ENCODE peak calls at places on chromosomes 3 and 15, in eight cellular contexts. One of them, this sample, is unnamed.

GRCh38 chr3:55362206-55362960 is 124.7 kb downstream of the WNT5A start:
- DNase-seq in H7: no peak
- DNase-seq in PC-3: peak
- DNase-seq in neuronal stem cell: no peak
- DNase-seq in A549: no peak
- DNase-seq in astrocyte of the spinal cord: peak
- DNase-seq in fibroblast of pulmonary artery: peak
- DNase-seq in upper lobe of right lung: no peak
- DNase-seq in this sample: no peak

GRCh38 chr3:125165189-125165947 is 47.2 kb downstream of the SLC12A8 start:
- DNase-seq in H7: peak
- DNase-seq in PC-3: peak
- DNase-seq in neuronal stem cell: no peak
- DNase-seq in A549: no peak
- DNase-seq in astrocyte of the spinal cord: peak
- DNase-seq in fibroblast of pulmonary artery: peak
- DNase-seq in upper lobe of right lung: no peak
- DNase-seq in this sample: no peak

GRCh38 chr15:92653836-92654524 is 1.6 kb downstream of the FAM174B start:
- DNase-seq in H7: peak
- DNase-seq in PC-3: peak
- DNase-seq in neuronal stem cell: no peak
- DNase-seq in A549: no peak
- DNase-seq in astrocyte of the spinal cord: peak
- DNase-seq in fibroblast of pulmonary artery: no peak
- DNase-seq in upper lobe of right lung: no peak
- DNase-seq in this sample: no peak

GRCh38 chr15:91517491-91518200 is 335.9 kb upstream of the SLCO3A1 start:
- DNase-seq in H7: no peak
- DNase-seq in PC-3: no peak
- DNase-seq in neuronal stem cell: no peak
- DNase-seq in A549: no peak
- DNase-seq in astrocyte of the spinal cord: peak
- DNase-seq in fibroblast of pulmonary artery: peak
- DNase-seq in upper lobe of right lung: no peak
- DNase-seq in this sample: no peak

GRCh38 chr3:142577701-142578308 is 728 bp downstream of the ATR start:
- DNase-seq in H7: no peak
- DNase-seq in PC-3: no peak
- DNase-seq in neuronal stem cell: no peak
- DNase-seq in A549: no peak
- DNase-seq in astrocyte of the spinal cord: peak
- DNase-seq in fibroblast of pulmonary artery: peak
- DNase-seq in upper lobe of right lung: no peak
- DNase-seq in this sample: no peak

GRCh38 chr3:84960581-84960980 is 1.8 kb downstream of the CADM2 start:
- DNase-seq in H7: no peak
- DNase-seq in PC-3: no peak
- DNase-seq in neuronal stem cell: no peak
- DNase-seq in A549: no peak
- DNase-seq in astrocyte of the spinal cord: no peak
- DNase-seq in fibroblast of pulmonary artery: no peak
- DNase-seq in upper lobe of right lung: no peak
- DNase-seq in this sample: no peak

GRCh38 chr3:115857518-115858136 is 234.3 kb downstream of the GAP43 start:
- DNase-seq in H7: no peak
- DNase-seq in PC-3: no peak
- DNase-seq in neuronal stem cell: no peak
- DNase-seq in A549: no peak
- DNase-seq in astrocyte of the spinal cord: no peak
- DNase-seq in fibroblast of pulmonary artery: no peak
- DNase-seq in upper lobe of right lung: no peak
- DNase-seq in this sample: no peak

GRCh38 chr3:51024765-51025681 is 350.3 kb downstream of the DOCK3 start:
- DNase-seq in H7: no peak
- DNase-seq in PC-3: no peak
- DNase-seq in neuronal stem cell: no peak
- DNase-seq in A549: no peak
- DNase-seq in astrocyte of the spinal cord: no peak
- DNase-seq in fibroblast of pulmonary artery: no peak
- DNase-seq in upper lobe of right lung: no peak
- DNase-seq in this sample: no peak

GRCh38 chr3:101414121-101414520 is 93.7 kb upstream of the IMPG2 start:
- DNase-seq in H7: no peak
- DNase-seq in PC-3: no peak
- DNase-seq in neuronal stem cell: no peak
- DNase-seq in A549: no peak
- DNase-seq in astrocyte of the spinal cord: no peak
- DNase-seq in fibroblast of pulmonary artery: no peak
- DNase-seq in upper lobe of right lung: no peak
- DNase-seq in this sample: no peak

GRCh38 chr3:67109651-67110204 is 111.6 kb downstream of the KBTBD8 start:
- DNase-seq in H7: no peak
- DNase-seq in PC-3: peak
- DNase-seq in neuronal stem cell: peak
- DNase-seq in A549: peak
- DNase-seq in astrocyte of the spinal cord: peak
- DNase-seq in fibroblast of pulmonary artery: peak
- DNase-seq in upper lobe of right lung: no peak
- DNase-seq in this sample: peak

GRCh38 chr3:157201648-157202278 is 41.8 kb upstream of the CCNL1 start:
- DNase-seq in H7: peak
- DNase-seq in PC-3: peak
- DNase-seq in neuronal stem cell: no peak
- DNase-seq in A549: peak
- DNase-seq in astrocyte of the spinal cord: peak
- DNase-seq in fibroblast of pulmonary artery: peak
- DNase-seq in upper lobe of right lung: no peak
- DNase-seq in this sample: peak

GRCh38 chr15:43517354-43518072 is at the start of gene MAP1A:
- DNase-seq in H7: peak
- DNase-seq in PC-3: no peak
- DNase-seq in neuronal stem cell: no peak
- DNase-seq in A549: no peak
- DNase-seq in astrocyte of the spinal cord: peak
- DNase-seq in fibroblast of pulmonary artery: peak
- DNase-seq in upper lobe of right lung: peak
- DNase-seq in this sample: no peak

GRCh38 chr3:108486910-108487309 is 23.5 kb downstream of the MYH15 start:
- DNase-seq in H7: no peak
- DNase-seq in PC-3: peak
- DNase-seq in neuronal stem cell: no peak
- DNase-seq in A549: no peak
- DNase-seq in astrocyte of the spinal cord: peak
- DNase-seq in fibroblast of pulmonary artery: peak
- DNase-seq in upper lobe of right lung: no peak
- DNase-seq in this sample: no peak

GRCh38 chr15:94205366-94205765 is 26.0 kb upstream of the MCTP2 start:
- DNase-seq in H7: peak
- DNase-seq in PC-3: no peak
- DNase-seq in neuronal stem cell: no peak
- DNase-seq in A549: no peak
- DNase-seq in astrocyte of the spinal cord: peak
- DNase-seq in fibroblast of pulmonary artery: no peak
- DNase-seq in upper lobe of right lung: no peak
- DNase-seq in this sample: peak
- H3K4me3 ChIP-seq in H7: no peak
- H3K4me3 ChIP-seq in PC-3: no peak
- H3K4me3 ChIP-seq in neuronal stem cell: no peak
- H3K4me3 ChIP-seq in A549: no peak
- H3K4me3 ChIP-seq in astrocyte of the spinal cord: no peak
- H3K4me3 ChIP-seq in fibroblast of pulmonary artery: no peak
- H3K4me3 ChIP-seq in upper lobe of right lung: no peak
- H3K4me3 ChIP-seq in this sample: no peak

DNA sequence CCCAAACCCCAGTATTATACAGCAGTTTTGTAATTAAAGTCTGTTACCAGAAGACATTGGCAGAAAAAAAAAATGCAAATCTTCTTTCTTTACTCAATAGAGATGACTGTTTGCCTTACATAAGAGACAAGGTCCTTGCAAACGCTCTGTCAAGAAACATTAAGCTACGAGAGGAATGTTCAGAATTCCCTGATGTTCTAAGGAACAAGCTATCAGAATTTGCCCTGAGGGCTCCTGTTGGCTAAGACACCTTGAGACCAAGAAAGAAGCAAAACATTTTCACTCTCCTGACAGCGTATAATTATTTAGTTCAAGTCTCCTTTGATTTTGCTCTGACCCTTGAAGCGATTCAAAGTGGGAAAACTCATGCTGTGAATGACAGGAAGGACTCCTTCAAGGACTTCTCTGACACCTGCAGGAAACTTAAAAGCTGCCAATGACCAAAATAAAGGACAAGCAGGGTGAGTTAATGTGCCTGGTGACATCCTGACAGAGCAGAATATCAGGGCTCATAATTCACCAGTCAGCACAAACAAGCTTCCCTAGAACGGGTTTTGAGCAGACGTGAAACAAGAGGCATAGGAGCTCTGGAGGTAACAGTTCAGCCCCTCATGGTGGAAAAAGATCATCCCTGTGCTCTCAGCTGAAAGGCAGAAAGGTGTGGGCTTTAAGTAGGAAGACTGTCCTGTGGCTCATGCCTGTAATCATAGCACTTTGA is 2.5 kb downstream of the SCAMP2 start:
- DNase-seq in H7: no peak
- DNase-seq in PC-3: no peak
- DNase-seq in neuronal stem cell: no peak
- DNase-seq in A549: no peak
- DNase-seq in astrocyte of the spinal cord: no peak
- DNase-seq in fibroblast of pulmonary artery: peak
- DNase-seq in upper lobe of right lung: no peak
- DNase-seq in this sample: no peak
- H3K4me3 ChIP-seq in H7: no peak
- H3K4me3 ChIP-seq in PC-3: no peak
- H3K4me3 ChIP-seq in neuronal stem cell: no peak
- H3K4me3 ChIP-seq in A549: no peak
- H3K4me3 ChIP-seq in astrocyte of the spinal cord: no peak
- H3K4me3 ChIP-seq in fibroblast of pulmonary artery: no peak
- H3K4me3 ChIP-seq in upper lobe of right lung: peak
- H3K4me3 ChIP-seq in this sample: no peak

GRCh38 chr3:61632568-61633175 is 71.3 kb downstream of the PTPRG start:
- DNase-seq in H7: no peak
- DNase-seq in PC-3: no peak
- DNase-seq in neuronal stem cell: no peak
- DNase-seq in A549: no peak
- DNase-seq in astrocyte of the spinal cord: no peak
- DNase-seq in fibroblast of pulmonary artery: peak
- DNase-seq in upper lobe of right lung: no peak
- DNase-seq in this sample: no peak

GRCh38 chr3:61634678-61635077 is 73.3 kb downstream of the PTPRG start:
- DNase-seq in H7: no peak
- DNase-seq in PC-3: no peak
- DNase-seq in neuronal stem cell: no peak
- DNase-seq in A549: no peak
- DNase-seq in astrocyte of the spinal cord: no peak
- DNase-seq in fibroblast of pulmonary artery: peak
- DNase-seq in upper lobe of right lung: no peak
- DNase-seq in this sample: no peak

GRCh38 chr3:61638721-61639120 is 77.3 kb downstream of the PTPRG start:
- DNase-seq in H7: no peak
- DNase-seq in PC-3: no peak
- DNase-seq in neuronal stem cell: no peak
- DNase-seq in A549: no peak
- DNase-seq in astrocyte of the spinal cord: peak
- DNase-seq in fibroblast of pulmonary artery: no peak
- DNase-seq in upper lobe of right lung: no peak
- DNase-seq in this sample: no peak

GRCh38 chr3:61639991-61640390 is 78.6 kb downstream of the PTPRG start:
- DNase-seq in H7: no peak
- DNase-seq in PC-3: no peak
- DNase-seq in neuronal stem cell: no peak
- DNase-seq in A549: no peak
- DNase-seq in astrocyte of the spinal cord: no peak
- DNase-seq in fibroblast of pulmonary artery: no peak
- DNase-seq in upper lobe of right lung: no peak
- DNase-seq in this sample: no peak

GRCh38 chr3:61637088-61638051 is 76.0 kb downstream of the PTPRG start:
- DNase-seq in H7: no peak
- DNase-seq in PC-3: no peak
- DNase-seq in neuronal stem cell: no peak
- DNase-seq in A549: no peak
- DNase-seq in astrocyte of the spinal cord: no peak
- DNase-seq in fibroblast of pulmonary artery: peak
- DNase-seq in upper lobe of right lung: no peak
- DNase-seq in this sample: no peak
- H3K4me3 ChIP-seq in H7: no peak
- H3K4me3 ChIP-seq in PC-3: no peak
- H3K4me3 ChIP-seq in neuronal stem cell: no peak
- H3K4me3 ChIP-seq in A549: no peak
- H3K4me3 ChIP-seq in astrocyte of the spinal cord: no peak
- H3K4me3 ChIP-seq in fibroblast of pulmonary artery: peak
- H3K4me3 ChIP-seq in upper lobe of right lung: peak
- H3K4me3 ChIP-seq in this sample: no peak

GRCh38 chr3:171772427-171773056 is 37.7 kb downstream of the PLD1 start:
- DNase-seq in H7: peak
- DNase-seq in PC-3: peak
- DNase-seq in neuronal stem cell: peak
- DNase-seq in A549: peak
- DNase-seq in astrocyte of the spinal cord: peak
- DNase-seq in fibroblast of pulmonary artery: peak
- DNase-seq in upper lobe of right lung: no peak
- DNase-seq in this sample: no peak

GRCh38 chr3:171768281-171768925 is 41.9 kb downstream of the PLD1 start:
- DNase-seq in H7: no peak
- DNase-seq in PC-3: no peak
- DNase-seq in neuronal stem cell: no peak
- DNase-seq in A549: no peak
- DNase-seq in astrocyte of the spinal cord: no peak
- DNase-seq in fibroblast of pulmonary artery: no peak
- DNase-seq in upper lobe of right lung: no peak
- DNase-seq in this sample: no peak

GRCh38 chr3:171774516-171774915 is 35.8 kb downstream of the PLD1 start:
- DNase-seq in H7: no peak
- DNase-seq in PC-3: no peak
- DNase-seq in neuronal stem cell: no peak
- DNase-seq in A549: no peak
- DNase-seq in astrocyte of the spinal cord: no peak
- DNase-seq in fibroblast of pulmonary artery: no peak
- DNase-seq in upper lobe of right lung: no peak
- DNase-seq in this sample: no peak

GRCh38 chr3:171775943-171776342 is 34.3 kb downstream of the PLD1 start:
- DNase-seq in H7: no peak
- DNase-seq in PC-3: no peak
- DNase-seq in neuronal stem cell: no peak
- DNase-seq in A549: no peak
- DNase-seq in astrocyte of the spinal cord: no peak
- DNase-seq in fibroblast of pulmonary artery: no peak
- DNase-seq in upper lobe of right lung: no peak
- DNase-seq in this sample: no peak

GRCh38 chr3:171770689-171771620 is 39.3 kb downstream of the PLD1 start:
- DNase-seq in H7: peak
- DNase-seq in PC-3: peak
- DNase-seq in neuronal stem cell: no peak
- DNase-seq in A549: peak
- DNase-seq in astrocyte of the spinal cord: peak
- DNase-seq in fibroblast of pulmonary artery: peak
- DNase-seq in upper lobe of right lung: no peak
- DNase-seq in this sample: peak
- H3K4me3 ChIP-seq in H7: no peak
- H3K4me3 ChIP-seq in PC-3: peak
- H3K4me3 ChIP-seq in neuronal stem cell: no peak
- H3K4me3 ChIP-seq in A549: no peak
- H3K4me3 ChIP-seq in astrocyte of the spinal cord: peak
- H3K4me3 ChIP-seq in fibroblast of pulmonary artery: peak
- H3K4me3 ChIP-seq in upper lobe of right lung: peak
- H3K4me3 ChIP-seq in this sample: peak